ENCODE peak calls at places on chromosomes 4 and X, in seven cellular contexts. T, F, N, V, L, J and D are unnamed samples.

GRCh38 chr4:89249716-89250361 is 57.8 kb downstream of the GPRIN3 start:
- DNase-seq in J (no peak), T (no peak), F (peak; percentile 50), N (no peak), V (no peak), L (no peak), D (no peak)

GRCh38 chr4:145935253-145936141 is 3.1 kb downstream of the ZNF827 start:
- DNase-seq in F (peak; percentile 79), V (no peak), N (no peak), L (no peak), T (no peak), J (peak; percentile 62), D (no peak)

GRCh38 chr4:38606587-38606905 is 57.5 kb upstream of the KLF3 start:
- DNase-seq in J (no peak), T (no peak), N (no peak), F (no peak), L (no peak), V (no peak), D (no peak)

GRCh38 chrX:55593756-55594257 is 29.4 kb upstream of the FOXR2 start:
- DNase-seq in N (no peak), F (no peak), T (no peak), L (no peak), J (no peak), V (no peak), D (no peak)

GRCh38 chr4:151325320-151326246 is at the start of gene SH3D19:
- DNase-seq in L (peak; percentile 76), F (peak; percentile 82), J (peak; percentile 52), N (peak; percentile 73), V (peak; percentile 19), T (no peak), D (peak; percentile 57)

GRCh38 chr4:26692014-26692726 is 108.3 kb downstream of the TBC1D19 start:
- DNase-seq in N (peak; percentile 18), F (peak; percentile 60), J (peak; percentile 27), T (peak; percentile 5), L (no peak), V (peak; percentile 22), D (no peak)

GRCh38 chrX:123138473-123138872 is 45.6 kb upstream of the GRIA3 start:
- DNase-seq in V (no peak), T (no peak), N (no peak), F (peak; percentile 8), J (no peak), L (no peak), D (no peak)

GRCh38 chrX:64265265-64265664 is 34.9 kb upstream of the ASB12 start:
- DNase-seq in V (no peak), F (peak; percentile 2), T (no peak), N (peak; percentile 9), L (no peak), J (no peak), D (no peak)

GRCh38 chr4:106809083-106809482 is 227.0 kb downstream of the DKK2 start:
- DNase-seq in T (no peak), V (peak; percentile 25), F (peak; percentile 71), L (peak; percentile 65), N (no peak), J (no peak), D (no peak)

GRCh38 chrX:101274198-101274597 is 16.9 kb downstream of the TAF7L start:
- DNase-seq in V (no peak), F (no peak), N (no peak), J (no peak), L (no peak), T (no peak), D (no peak)

GRCh38 chr4:8506373-8507250 is 66.0 kb downstream of the TRMT44 start:
- DNase-seq in T (no peak), F (peak; percentile 63), J (peak; percentile 59), V (peak; percentile 74), L (peak; percentile 16), N (peak; percentile 39), D (peak; percentile 36)

GRCh38 chrX:71056857-71057256 is 11.3 kb downstream of the SNX12 start:
- DNase-seq in V (peak; percentile 64), N (no peak), L (no peak), T (no peak), F (no peak), J (no peak), D (no peak)

GRCh38 chr4:153349206-153349805 is 4.8 kb downstream of the MND1 start:
- DNase-seq in T (no peak), J (no peak), N (no peak), V (no peak), L (no peak), F (no peak), D (no peak)

GRCh38 chr4:87406462-87406861 is 15.5 kb upstream of the HSD17B11 start:
- DNase-seq in F (no peak), N (no peak), T (no peak), J (no peak), L (no peak), V (no peak), D (no peak)

GRCh38 chr4:54660591-54660990 is 2.8 kb downstream of the KIT start:
- DNase-seq in V (no peak), T (no peak), L (no peak), J (no peak), F (no peak), N (no peak), D (no peak)

GRCh38 chr4:117324851-117325491 is 239.6 kb upstream of the TRAM1L1 start:
- DNase-seq in L (peak; percentile 95), N (peak; percentile 42), T (no peak), J (no peak), V (peak; percentile 96), F (no peak), D (no peak)

GRCh38 chr4:122480023-122480422 is 23.5 kb upstream of the IL2 start:
- DNase-seq in L (peak; percentile 63), J (no peak), T (no peak), N (no peak), V (peak; percentile 44), F (peak; percentile 62), D (no peak)

GRCh38 chr4:76601791-76602190 is 166.8 kb downstream of the SHROOM3 start:
- DNase-seq in L (peak; percentile 61), V (peak; percentile 56), N (peak; percentile 29), F (no peak), T (no peak), J (no peak), D (no peak)

GRCh38 chr4:89055157-89056080 is 1.6 kb downstream of the FAM13A start:
- DNase-seq in L (no peak), N (no peak), V (no peak), F (peak; percentile 70), J (no peak), T (no peak), D (no peak)

GRCh38 chr4:101238706-101239105 is 108.6 kb downstream of the PPP3CA start:
- DNase-seq in L (peak; percentile 61), T (no peak), F (no peak), N (no peak), V (peak; percentile 54), J (no peak), D (no peak)

GRCh38 chr4:161952382-161952781 is 211.4 kb downstream of the FSTL5 start:
- DNase-seq in F (no peak), J (no peak), T (no peak), V (no peak), N (no peak), L (no peak), D (no peak)

GRCh38 chrX:41750720-41751119 is 26.7 kb downstream of the GPR82 start:
- DNase-seq in V (no peak), J (no peak), N (no peak), T (no peak), F (no peak), L (no peak), D (no peak)

GRCh38 chrX:101485212-101486064 is at the start of gene ARMCX4:
- DNase-seq in J (peak; percentile 90), N (no peak), T (peak; percentile 41), L (peak; percentile 81), V (peak; percentile 62), F (peak; percentile 66), D (peak; percentile 47)

GRCh38 chr4:100842856-100843255 is 325.0 kb upstream of the EMCN start:
- DNase-seq in J (no peak), L (peak; percentile 74), V (no peak), N (no peak), F (no peak), T (no peak), D (no peak)

GRCh38 chr4:122914292-122914904 is 8.0 kb downstream of the NUDT6 start:
- DNase-seq in J (no peak), L (no peak), V (peak; percentile 68), T (no peak), F (no peak), N (peak; percentile 46), D (no peak)

DNA sequence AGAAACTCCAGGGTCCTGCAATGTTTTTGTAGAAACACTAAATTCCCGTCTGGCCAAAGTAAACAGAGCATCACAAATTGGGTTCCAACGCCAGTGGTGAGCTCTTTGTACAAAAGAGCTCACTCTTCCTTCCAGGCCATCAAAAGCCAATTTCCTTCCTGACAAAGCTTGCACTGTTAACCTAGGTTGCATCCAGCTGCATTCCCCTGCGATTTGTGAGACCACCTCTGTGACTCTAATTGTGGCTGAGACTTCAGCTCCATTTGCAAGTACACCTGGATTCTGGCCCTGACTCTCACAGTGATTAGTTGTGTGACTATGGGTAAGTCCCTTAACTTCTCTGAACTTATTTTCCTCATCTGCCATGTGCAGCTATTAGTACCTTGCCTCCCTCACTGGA is 212.5 kb upstream of the CXorf66 start:
- DNase-seq in F (no peak), V (no peak), L (no peak), J (no peak), T (no peak), N (no peak), D (no peak)
- H2AK5ac ChIP-seq in F (no peak overlapping the region), V (no peak overlapping the region), L (no peak overlapping the region), J (no peak overlapping the region), T (no peak overlapping the region), N (no peak overlapping the region), D (no peak overlapping the region)

GRCh38 chrX:9501362-9501761 is 36.5 kb downstream of the TBL1X start:
- DNase-seq in T (no peak), L (no peak), N (no peak), F (peak; percentile 53), V (no peak), J (peak; percentile 33), D (no peak)
- H3K4ac ChIP-seq in T (no peak overlapping the region), L (no peak overlapping the region), N (no peak overlapping the region), F (no peak overlapping the region), V (no peak overlapping the region), J (no peak overlapping the region), D (no peak overlapping the region)

GRCh38 chrX:118221733-118222132 is 105.1 kb upstream of the KLHL13 start:
- DNase-seq in J (no peak), T (no peak), N (no peak), L (no peak), V (no peak), F (no peak), D (no peak)
- H2AK5ac ChIP-seq in J (no peak overlapping the region), T (no peak overlapping the region), N (no peak overlapping the region), L (no peak overlapping the region), V (no peak overlapping the region), F (no peak overlapping the region), D (no peak overlapping the region)

GRCh38 chr4:182089326-182089725 is 153.9 kb upstream of the TENM3 start:
- DNase-seq in V (no peak), F (no peak), T (no peak), N (no peak), J (no peak), L (no peak), D (no peak)

GRCh38 chr4:182090186-182090585 is 153.0 kb upstream of the TENM3 start:
- DNase-seq in N (no peak), J (no peak), V (no peak), T (no peak), F (no peak), L (no peak), D (no peak)

GRCh38 chr4:182083681-182084410 is 159.4 kb upstream of the TENM3 start:
- DNase-seq in L (no peak), N (no peak), J (no peak), T (no peak), F (no peak), V (no peak), D (no peak)

GRCh38 chr4:182082910-182083309 is 160.3 kb upstream of the TENM3 start:
- DNase-seq in V (no peak), F (no peak), L (no peak), N (no peak), J (no peak), T (no peak), D (no peak)

GRCh38 chr4:182085051-182085480 is 158.1 kb upstream of the TENM3 start:
- DNase-seq in F (peak; percentile 94), J (no peak), T (peak; percentile 56), V (no peak), N (no peak), L (no peak), D (no peak)
- H3K4ac ChIP-seq in F (no peak overlapping the region), J (no peak overlapping the region), T (no peak overlapping the region), V (no peak overlapping the region), N (no peak overlapping the region), L (no peak overlapping the region), D (no peak overlapping the region)